ENCODE peak calls at places on chromosomes 16 and 17, in six cellular contexts. I is HCT116, W is K562, N is GM12878, V is SK-N-SH, P is HepG2. H is an unnamed sample.

GRCh38 chr17:38418693-38419507 is 9.4 kb upstream of the ARHGAP23 start:
- DNase-seq in I (no peak), W (peak), N (no peak), V (peak), P (no peak), H (peak)

GRCh38 chr16:22373662-22374310 is 633 bp downstream of the CDR2 start:
- DNase-seq in I (no peak), W (no peak), N (no peak), V (peak), P (no peak), H (peak)

GRCh38 chr17:74446551-74447500 is 14.9 kb downstream of the GPRC5C start:
- DNase-seq in I (no peak), W (no peak), N (no peak), V (peak), P (no peak), H (no peak)

GRCh38 chr17:76556759-76557367 is 17.0 kb downstream of the PRCD start:
- DNase-seq in I (no peak), W (no peak), N (no peak), V (no peak), P (peak), H (peak)

GRCh38 chr16:166375-167116 is 768 bp downstream of the HBM start:
- DNase-seq in I (no peak), W (no peak), N (no peak), V (no peak), P (no peak), H (peak)

GRCh38 chr16:67926181-67926742 is 5.4 kb downstream of the CTRL start:
- DNase-seq in I (no peak), W (no peak), N (no peak), V (no peak), P (no peak), H (peak)

GRCh38 chr16:86566601-86566965 is at the start of gene FOXC2:
- DNase-seq in I (no peak), W (peak), N (no peak), V (peak), P (no peak), H (peak)

GRCh38 chr17:882827-883585 is 96.6 kb downstream of the NXN start:
- DNase-seq in I (no peak), W (no peak), N (no peak), V (no peak), P (peak), H (peak)

GRCh38 chr16:50692644-50692998 is 785 bp upstream of the NOD2 start:
- DNase-seq in I (no peak), W (no peak), N (no peak), V (no peak), P (no peak), H (no peak)

GRCh38 chr16:50695017-50696000 is 1.9 kb downstream of the NOD2 start:
- DNase-seq in I (no peak), W (no peak), N (no peak), V (no peak), P (no peak), H (no peak)

GRCh38 chr16:50692999-50693781 is at the start of gene NOD2:
- DNase-seq in I (no peak), W (peak), N (no peak), V (peak), P (no peak), H (peak)

GRCh38 chr16:50696126-50696525 is 2.7 kb downstream of the NOD2 start:
- DNase-seq in I (no peak), W (no peak), N (no peak), V (no peak), P (peak), H (no peak)

GRCh38 chr16:50694206-50694605 is 800 bp downstream of the NOD2 start:
- DNase-seq in I (no peak), W (no peak), N (no peak), V (no peak), P (no peak), H (no peak)
- TF ChIP-seq REST in I (no peak), W (no peak), N (no peak), V (no peak), P (no peak), H (no peak)

GRCh38 chr16:19379838-19380237 is 37.8 kb upstream of the TMC5 start:
- DNase-seq in I (no peak), W (no peak), N (no peak), V (no peak), P (no peak), H (no peak)

GRCh38 chr16:19384656-19385055 is 33.0 kb upstream of the TMC5 start:
- DNase-seq in I (peak), W (no peak), N (no peak), V (no peak), P (no peak), H (no peak)

GRCh38 chr16:19382084-19382801 is 35.4 kb upstream of the TMC5 start:
- DNase-seq in I (no peak), W (no peak), N (no peak), V (peak), P (peak), H (no peak)

GRCh38 chr16:19380316-19380715 is 37.4 kb upstream of the TMC5 start:
- DNase-seq in I (no peak), W (no peak), N (no peak), V (no peak), P (no peak), H (no peak)

GRCh38 chr16:19382887-19383816 is 34.5 kb upstream of the TMC5 start:
- DNase-seq in I (no peak), W (no peak), N (no peak), V (peak), P (no peak), H (no peak)
- H2AFZ ChIP-seq in I (no peak), W (no peak), N (no peak), V (no peak), P (no peak), H (peak)

DNA sequence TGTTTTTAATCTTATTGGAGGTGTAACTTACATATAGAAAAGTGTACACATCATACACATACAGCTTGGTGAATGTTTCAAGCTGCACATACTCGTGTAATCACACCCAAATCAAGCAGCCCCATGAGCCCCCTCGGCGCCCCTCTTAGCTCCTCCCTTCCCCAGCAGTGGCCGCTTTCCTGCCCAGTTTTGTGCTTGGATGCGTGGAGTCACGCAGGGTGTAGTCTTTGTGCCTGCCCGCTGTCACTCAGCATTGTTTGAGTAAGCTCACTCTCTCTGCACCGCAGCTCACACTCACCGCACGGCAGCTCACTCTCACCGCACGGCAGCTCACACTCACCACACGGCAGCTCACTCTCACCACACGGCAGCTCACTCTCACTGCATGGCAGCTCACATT is 151.6 kb upstream of the CHMP6 start:
- DNase-seq in I (no peak), W (no peak), N (no peak), V (no peak), P (no peak), H (no peak)
- TF ChIP-seq REST in I (no peak), W (no peak), N (no peak), V (no peak), P (no peak), H (no peak)

GRCh38 chr16:20915733-20916132 is 15.2 kb downstream of the LYRM1 start:
- DNase-seq in I (no peak), W (peak), N (no peak), V (no peak), P (no peak), H (no peak)
- H2AFZ ChIP-seq in I (no peak), W (peak), N (no peak), V (no peak), P (no peak), H (no peak)

GRCh38 chr16:30082545-30083090 is 6.8 kb downstream of the PPP4C start:
- DNase-seq in I (no peak), W (peak), N (no peak), V (no peak), P (no peak), H (no peak)

GRCh38 chr16:30084816-30085159 is 6.9 kb downstream of the TBX6 start:
- DNase-seq in I (no peak), W (no peak), N (no peak), V (no peak), P (no peak), H (no peak)

GRCh38 chr16:30085247-30085646 is 6.5 kb downstream of the TBX6 start:
- DNase-seq in I (no peak), W (no peak), N (no peak), V (peak), P (no peak), H (no peak)

GRCh38 chr16:30084096-30084815 is 7.5 kb downstream of the TBX6 start:
- DNase-seq in I (no peak), W (no peak), N (no peak), V (no peak), P (no peak), H (no peak)

GRCh38 chr16:30083216-30084055 is 7.6 kb downstream of the PPP4C start:
- DNase-seq in I (no peak), W (no peak), N (no peak), V (no peak), P (no peak), H (no peak)
- TF ChIP-seq REST in I (no peak), W (no peak), N (no peak), V (no peak), P (no peak), H (no peak)

DNA sequence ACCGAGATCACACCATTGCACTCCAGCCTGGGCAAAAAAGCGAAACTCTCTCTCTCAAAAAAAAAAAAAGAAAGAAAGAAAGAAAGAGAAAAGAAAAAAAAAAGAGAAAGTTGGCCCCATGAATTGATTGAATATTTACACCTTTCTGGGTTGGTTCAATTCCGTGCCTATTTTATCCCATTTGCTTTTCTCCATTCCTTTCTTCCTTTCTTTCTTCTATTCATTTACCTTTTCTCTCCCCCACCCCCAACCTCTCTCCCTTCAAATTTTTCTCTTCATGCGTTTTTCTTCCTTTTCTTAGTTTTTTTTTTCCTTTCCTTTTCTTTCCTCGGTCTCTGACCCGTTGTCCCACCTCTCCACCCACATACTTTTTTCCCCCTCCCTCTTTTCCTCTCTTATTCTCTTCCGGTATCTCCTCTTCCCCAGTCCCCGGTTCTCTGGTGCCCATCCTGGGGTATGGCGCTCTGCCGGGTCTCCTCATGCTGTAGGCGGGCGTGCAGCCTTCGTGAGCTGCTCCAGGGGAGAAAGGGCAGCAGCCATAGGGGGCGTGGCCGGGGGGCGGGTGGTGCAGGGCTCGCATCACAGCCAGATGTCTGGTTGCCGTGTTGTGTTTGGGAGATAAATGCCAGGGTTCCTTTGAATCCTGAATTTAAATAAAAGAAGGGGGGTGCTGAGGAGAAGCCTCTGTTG is 5.3 kb upstream of the COL1A1 start:
- DNase-seq in I (no peak), W (peak), N (no peak), V (peak), P (no peak), H (peak)
- H2AFZ ChIP-seq in I (no peak), W (no peak), N (no peak), V (peak), P (no peak), H (peak)